ENCODE peak calls at places on chromosomes 13 and 19, in seven cellular contexts. V is CD8-positive, alpha-beta T cell; D is cardiac muscle cell; H is foreskin fibroblast; J is transverse colon; A is Panc1; Q is heart right ventricle. P is an unnamed sample.

GRCh38 chr19:13036366-13036976 is 41.2 kb downstream of the NFIX start:
- DNase-seq in V (no peak), D (peak), H (no peak), J (peak), A (no peak), Q (no peak), P (peak)

GRCh38 chr13:50236898-50237318 is 221.7 kb downstream of the KCNRG start:
- DNase-seq in V (peak), D (peak), H (no peak), J (no peak), A (no peak), Q (no peak), P (peak)

GRCh38 chr13:44575741-44576395 is at the start of gene TSC22D1:
- DNase-seq in V (peak), D (peak), H (peak), J (peak), A (no peak), Q (peak), P (peak)

GRCh38 chr19:18651738-18652137 is 14.9 kb downstream of the KLHL26 start:
- DNase-seq in V (no peak), D (no peak), H (no peak), J (no peak), A (no peak), Q (no peak), P (no peak)

GRCh38 chr13:88022826-88023225 is 351.7 kb downstream of the SLITRK5 start:
- DNase-seq in V (no peak), D (peak), H (no peak), J (no peak), A (no peak), Q (no peak), P (no peak)

GRCh38 chr19:33624586-33625153 is 2.9 kb downstream of the CHST8 start:
- DNase-seq in V (no peak), D (no peak), H (no peak), J (no peak), A (no peak), Q (no peak), P (no peak)

GRCh38 chr13:23652909-23653726 is 82.9 kb downstream of the TNFRSF19 start:
- DNase-seq in V (no peak), D (no peak), H (peak), J (no peak), A (no peak), Q (no peak), P (no peak)

GRCh38 chr13:33932765-33933406 is 114.9 kb downstream of the RFC3 start:
- DNase-seq in V (no peak), D (no peak), H (no peak), J (no peak), A (no peak), Q (no peak), P (no peak)

GRCh38 chr13:55516610-55517009 is 1624.1 kb upstream of the PRR20A start:
- DNase-seq in V (no peak), D (no peak), H (no peak), J (no peak), A (no peak), Q (no peak), P (no peak)

GRCh38 chr19:7492142-7493055 is 3.6 kb upstream of the PEX11G start:
- DNase-seq in V (no peak), D (peak), H (peak), J (no peak), A (no peak), Q (no peak), P (peak)

GRCh38 chr19:29873801-29874575 is 62.2 kb downstream of the CCNE1 start:
- DNase-seq in V (no peak), D (no peak), H (no peak), J (no peak), A (no peak), Q (no peak), P (no peak)

GRCh38 chr13:97749174-97749573 is 204.3 kb upstream of the IPO5 start:
- DNase-seq in V (no peak), D (peak), H (no peak), J (no peak), A (no peak), Q (no peak), P (peak)

GRCh38 chr13:108917581-108917980 is 288.2 kb downstream of the MYO16 start:
- DNase-seq in V (no peak), D (peak), H (no peak), J (no peak), A (no peak), Q (no peak), P (peak)

GRCh38 chr13:97276862-97277269 is 54.7 kb downstream of the MBNL2 start:
- DNase-seq in V (no peak), D (no peak), H (no peak), J (no peak), A (no peak), Q (no peak), P (no peak)

GRCh38 chr13:32121316-32121715 is 89.7 kb downstream of the FRY start:
- DNase-seq in V (no peak), D (no peak), H (peak), J (no peak), A (no peak), Q (no peak), P (peak)

GRCh38 chr19:46481187-46481586 is 9.8 kb upstream of the PNMA8A start:
- DNase-seq in V (no peak), D (peak), H (no peak), J (no peak), A (no peak), Q (no peak), P (peak)

GRCh38 chr13:43874512-43875092 is 4.9 kb downstream of the CCDC122 start:
- DNase-seq in V (no peak), D (peak), H (no peak), J (no peak), A (no peak), Q (no peak), P (peak)

GRCh38 chr13:44874176-44874575 is 115.1 kb downstream of the NUFIP1 start:
- DNase-seq in V (no peak), D (no peak), H (no peak), J (no peak), A (no peak), Q (no peak), P (no peak)

GRCh38 chr13:83184819-83185218 is 697.5 kb downstream of the SLITRK1 start:
- DNase-seq in V (no peak), D (peak), H (peak), J (no peak), A (no peak), Q (no peak), P (peak)

GRCh38 chr13:101341464-101341863 is 74.8 kb downstream of the NALCN start:
- DNase-seq in V (no peak), D (no peak), H (peak), J (no peak), A (no peak), Q (no peak), P (peak)

GRCh38 chr13:51614350-51614786 is 30.1 kb downstream of the WDFY2 start:
- DNase-seq in V (peak), D (no peak), H (peak), J (peak), A (no peak), Q (peak), P (peak)

GRCh38 chr19:7916137-7916907 is 1.7 kb downstream of the TGFBR3L start:
- DNase-seq in V (peak), D (no peak), H (peak), J (peak), A (no peak), Q (no peak), P (peak)

GRCh38 chr13:110379905-110380341 is 72.8 kb downstream of the COL4A2 start:
- DNase-seq in V (no peak), D (peak), H (peak), J (no peak), A (no peak), Q (no peak), P (peak)

GRCh38 chr19:2546128-2547032 is 70.5 kb downstream of the GADD45B start:
- DNase-seq in V (no peak), D (peak), H (no peak), J (peak), A (no peak), Q (peak), P (peak)

GRCh38 chr19:2542341-2543069 is 66.6 kb downstream of the GADD45B start:
- DNase-seq in V (no peak), D (peak), H (no peak), J (peak), A (no peak), Q (no peak), P (peak)

GRCh38 chr19:2540646-2541454 is 64.9 kb downstream of the GADD45B start:
- DNase-seq in V (no peak), D (peak), H (peak), J (peak), A (no peak), Q (peak), P (peak)

GRCh38 chr19:2544576-2545415 is 68.9 kb downstream of the GADD45B start:
- DNase-seq in V (no peak), D (no peak), H (no peak), J (no peak), A (no peak), Q (no peak), P (no peak)

GRCh38 chr19:2543463-2544442 is 67.8 kb downstream of the GADD45B start:
- DNase-seq in V (peak), D (peak), H (peak), J (peak), A (no peak), Q (peak), P (peak)
- H3K4me3 ChIP-seq in V (peak), D (no peak), H (no peak), J (peak), A (peak), Q (no peak), P (peak)

GRCh38 chr13:26499209-26499601 is 58.3 kb upstream of the WASF3 start:
- DNase-seq in V (no peak), D (no peak), H (no peak), J (no peak), A (no peak), Q (no peak), P (no peak)

GRCh38 chr13:26494591-26494990 is 62.9 kb upstream of the WASF3 start:
- DNase-seq in V (no peak), D (no peak), H (no peak), J (no peak), A (no peak), Q (no peak), P (no peak)

GRCh38 chr13:26497991-26498423 is 59.5 kb upstream of the WASF3 start:
- DNase-seq in V (no peak), D (peak), H (peak), J (no peak), A (no peak), Q (no peak), P (peak)

GRCh38 chr13:26498524-26499208 is 58.8 kb upstream of the WASF3 start:
- DNase-seq in V (no peak), D (peak), H (no peak), J (no peak), A (no peak), Q (no peak), P (no peak)

GRCh38 chr13:26495749-26496148 is 61.7 kb upstream of the WASF3 start:
- DNase-seq in V (no peak), D (no peak), H (no peak), J (no peak), A (no peak), Q (no peak), P (no peak)
- TF ChIP-seq CTCF in V (no peak), D (no peak), H (no peak), J (no peak), A (no peak), Q (no peak), P (no peak)

DNA sequence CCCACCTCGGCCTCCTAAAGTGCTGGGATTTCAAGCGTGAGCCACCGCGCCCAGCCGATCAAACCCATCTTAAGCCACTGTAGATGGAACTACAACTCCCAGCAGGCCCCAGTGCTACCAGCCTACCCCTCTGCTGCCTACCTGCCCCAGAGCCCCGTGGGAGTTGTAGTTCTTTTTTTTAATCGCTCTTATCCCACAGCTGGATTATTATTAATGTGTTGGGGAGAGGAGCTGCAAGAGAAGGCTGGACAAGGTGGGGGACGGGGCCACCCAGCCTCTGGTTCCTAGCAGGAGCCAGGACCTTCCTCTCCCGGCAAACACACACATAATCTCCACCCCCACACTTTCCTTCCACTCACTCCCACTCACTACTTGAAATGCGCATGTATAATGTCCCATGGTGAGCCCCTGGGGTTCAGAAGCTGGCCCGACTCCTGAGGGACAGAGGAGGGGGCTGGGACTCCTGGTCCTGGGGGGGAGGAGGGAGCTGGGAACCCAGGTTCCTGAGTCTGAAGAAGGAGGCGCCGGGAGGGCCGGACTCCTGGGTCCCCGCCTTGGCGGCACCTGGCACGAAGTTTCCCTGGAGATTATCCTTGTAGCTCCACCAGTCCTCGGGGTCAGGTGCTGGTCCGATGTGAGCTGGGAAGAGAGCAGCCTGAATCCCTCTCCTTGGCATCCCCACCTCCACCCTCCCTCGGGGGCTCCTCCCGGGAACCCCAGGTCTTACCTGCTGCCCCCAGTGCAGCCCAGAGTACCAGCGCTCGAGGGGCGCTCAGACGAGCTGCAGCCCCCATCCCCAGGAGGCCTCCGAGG is 942 bp downstream of the CA11 start:
- DNase-seq in V (peak), D (peak), H (no peak), J (peak), A (no peak), Q (peak), P (peak)
- H3K4me3 ChIP-seq in V (peak), D (peak), H (peak), J (peak), A (peak), Q (peak), P (peak)

GRCh38 chr13:46602531-46602930 is 49.6 kb downstream of the LRCH1 start:
- DNase-seq in V (no peak), D (no peak), H (no peak), J (no peak), A (no peak), Q (no peak), P (no peak)

GRCh38 chr13:46605089-46605488 is 52.1 kb downstream of the LRCH1 start:
- DNase-seq in V (no peak), D (no peak), H (no peak), J (no peak), A (no peak), Q (peak), P (no peak)

GRCh38 chr13:46600943-46601311 is 48.0 kb downstream of the LRCH1 start:
- DNase-seq in V (no peak), D (no peak), H (no peak), J (no peak), A (no peak), Q (no peak), P (no peak)

GRCh38 chr13:46604226-46604968 is 51.4 kb downstream of the LRCH1 start:
- DNase-seq in V (no peak), D (no peak), H (no peak), J (no peak), A (no peak), Q (no peak), P (no peak)

GRCh38 chr13:46603165-46603603 is 50.2 kb downstream of the LRCH1 start:
- DNase-seq in V (no peak), D (peak), H (no peak), J (no peak), A (no peak), Q (no peak), P (no peak)
- TF ChIP-seq CTCF in V (no peak), D (peak), H (peak), J (no peak), A (peak), Q (peak), P (peak)

GRCh38 chr19:1039646-1040475 is at the start of gene ABCA7:
- DNase-seq in V (peak), D (peak), H (peak), J (peak), A (peak), Q (peak), P (peak)

GRCh38 chr19:1038995-1039645 is 787 bp upstream of the ABCA7 start:
- DNase-seq in V (no peak), D (peak), H (no peak), J (no peak), A (no peak), Q (no peak), P (no peak)

GRCh38 chr19:1041272-1041834 is 1.4 kb downstream of the ABCA7 start:
- DNase-seq in V (no peak), D (no peak), H (no peak), J (no peak), A (no peak), Q (no peak), P (no peak)

GRCh38 chr19:1041835-1042685 is 2.2 kb downstream of the ABCA7 start:
- DNase-seq in V (no peak), D (no peak), H (no peak), J (peak), A (peak), Q (no peak), P (peak)

DNA sequence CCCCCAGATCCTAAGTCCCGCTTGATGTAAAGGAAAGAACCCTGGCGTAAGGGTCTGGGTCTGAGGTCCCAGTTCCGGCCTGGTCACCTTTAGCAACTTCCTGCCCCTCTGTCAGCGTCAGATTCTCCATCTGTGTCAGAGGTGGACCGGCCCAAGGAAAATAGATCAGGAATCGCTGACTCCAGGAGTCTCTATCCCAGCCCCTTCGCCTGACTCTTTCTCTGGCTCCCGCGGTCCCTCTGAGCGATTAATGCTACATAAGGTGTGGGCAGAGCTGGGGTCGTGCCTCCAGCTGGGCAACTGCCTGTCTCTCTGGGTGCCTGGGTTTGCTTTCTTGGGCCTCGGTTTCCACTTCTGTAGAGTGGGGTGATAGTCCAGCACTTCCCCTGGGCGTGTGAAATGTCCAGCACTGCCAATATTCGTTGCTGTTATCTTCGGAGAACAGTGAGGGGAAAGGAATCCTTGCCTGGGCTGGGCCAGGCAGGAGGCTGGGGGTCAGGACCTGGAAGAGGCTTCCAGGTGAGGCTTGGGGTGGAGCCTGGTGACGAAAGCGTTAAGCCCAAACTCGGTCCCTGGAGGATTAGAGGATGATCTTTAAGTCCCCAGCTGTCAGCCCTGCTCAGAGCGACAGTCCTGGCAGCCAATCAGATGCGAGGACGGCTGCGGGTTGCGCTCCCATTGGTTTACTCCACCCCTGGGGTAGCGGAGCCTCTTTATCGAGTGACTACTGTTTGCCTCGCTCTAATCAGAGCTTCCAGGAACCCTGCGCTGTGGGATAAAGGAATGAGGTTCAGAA is 767 bp downstream of the ABCA7 start:
- DNase-seq in V (peak), D (peak), H (peak), J (peak), A (peak), Q (peak), P (peak)
- H3K4me3 ChIP-seq in V (peak), D (peak), H (peak), J (peak), A (peak), Q (peak), P (peak)

DNA sequence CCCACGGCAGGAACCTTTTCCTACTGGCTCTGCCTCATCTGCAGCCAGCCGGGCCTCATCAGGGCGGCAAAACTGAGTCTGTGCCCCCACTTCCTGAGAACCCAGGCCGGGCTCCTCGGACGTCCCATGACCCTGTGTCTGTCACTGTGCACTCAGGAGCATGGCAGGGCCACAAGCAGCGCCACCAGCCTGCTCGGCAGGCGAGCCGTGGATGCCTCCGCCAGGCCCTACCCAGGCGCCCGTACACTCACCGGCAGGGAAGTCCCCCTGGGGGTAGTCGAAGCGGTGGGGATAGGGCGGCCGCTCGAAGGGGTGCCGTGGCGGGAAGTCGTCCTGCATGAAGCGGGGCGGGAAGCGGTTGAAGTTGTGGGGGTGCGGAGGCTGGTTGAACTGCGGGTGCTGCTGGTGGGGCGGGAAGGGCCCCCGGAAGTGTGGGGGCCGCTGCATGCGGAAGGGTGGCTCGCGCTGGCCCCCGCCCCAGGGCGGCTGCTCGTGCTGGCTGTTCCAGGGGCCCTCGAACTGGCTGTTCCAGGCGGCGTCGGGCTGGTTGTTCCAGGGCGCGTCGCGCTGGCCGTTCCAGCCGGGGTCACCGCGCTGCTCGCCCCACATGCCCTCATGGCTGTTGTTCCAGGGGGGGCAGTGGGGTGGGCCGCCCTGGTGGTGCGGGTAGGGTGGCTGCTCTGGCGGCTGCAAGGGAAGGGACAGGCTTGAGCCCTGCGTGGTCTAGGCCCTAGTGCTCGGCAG is 17.1 kb downstream of the CHERP start:
- DNase-seq in V (no peak), D (no peak), H (no peak), J (no peak), A (no peak), Q (no peak), P (no peak)
- TF ChIP-seq CTCF in V (no peak), D (no peak), H (no peak), J (no peak), A (no peak), Q (no peak), P (no peak)

GRCh38 chr19:51525731-51526130 is 5.7 kb downstream of the SIGLEC6 start:
- DNase-seq in V (no peak), D (no peak), H (no peak), J (no peak), A (no peak), Q (no peak), P (no peak)

GRCh38 chr19:51524661-51525264 is 6.7 kb downstream of the SIGLEC6 start:
- DNase-seq in V (no peak), D (no peak), H (no peak), J (no peak), A (no peak), Q (no peak), P (no peak)

GRCh38 chr19:51521357-51521756 is 10.1 kb downstream of the SIGLEC6 start:
- DNase-seq in V (no peak), D (no peak), H (no peak), J (no peak), A (no peak), Q (no peak), P (no peak)

GRCh38 chr19:51520710-51521109 is 10.8 kb downstream of the SIGLEC6 start:
- DNase-seq in V (no peak), D (no peak), H (no peak), J (no peak), A (no peak), Q (no peak), P (no peak)

DNA sequence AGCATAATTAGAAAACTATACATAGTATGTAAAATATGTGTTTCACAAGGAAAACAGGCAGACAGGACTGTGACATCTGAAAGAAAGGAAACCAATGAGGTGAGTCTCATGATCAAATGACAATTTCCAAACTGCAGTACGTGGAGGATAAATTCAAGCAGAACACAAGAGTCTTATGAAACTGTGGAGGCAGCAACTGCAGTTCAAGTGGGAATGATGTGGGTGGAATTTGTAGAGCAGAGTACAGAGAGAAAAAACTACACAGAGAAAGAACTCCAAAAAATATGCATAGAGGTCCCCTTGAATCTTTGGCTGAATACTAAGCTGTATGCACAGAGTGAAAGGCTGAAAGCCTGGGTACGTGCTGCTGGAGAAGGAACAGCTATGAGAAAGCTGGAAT is 9.7 kb downstream of the SIGLEC6 start:
- DNase-seq in V (no peak), D (no peak), H (no peak), J (no peak), A (no peak), Q (no peak), P (no peak)
- H3K4me3 ChIP-seq in V (no peak), D (no peak), H (no peak), J (no peak), A (no peak), Q (no peak), P (no peak)

P was measured in fibroblast of villous mesenchyme.